ENCODE peak calls at places on chromosomes 6 and 20, in nine cellular contexts. One of them, this sample, is unnamed.

GRCh38 chr6:170031096-170031471 is 259.8 kb downstream of the DLL1 start:
- DNase-seq in DMS79 treated with DMSO at 0.1 percent for 48 hours: no peak
- DNase-seq in fibroblast of pulmonary artery: no peak
- DNase-seq in activated naive CD4-positive, alpha-beta T cell treated with anti-CD3 and anti-CD28 coated beads, Interleukin-2, amount 10 ng/mL, durations not matched to agents 7 days and 5 days: no peak
- DNase-seq in NCI-H748 treated with DMSO at 0.1 percent for 48 hours: peak
- DNase-seq in NT2/D1: no peak
- DNase-seq in AG08396: peak
- DNase-seq in mesothelial cell of epicardium: peak
- DNase-seq in psoas muscle: no peak
- DNase-seq in this sample: peak

GRCh38 chr20:43209831-43210230 is 20.1 kb upstream of the PTPRT start:
- DNase-seq in mesothelial cell of epicardium: no peak
- DNase-seq in AG08396: no peak
- DNase-seq in NCI-H748 treated with DMSO at 0.1 percent for 48 hours: no peak
- DNase-seq in psoas muscle: no peak
- DNase-seq in activated naive CD4-positive, alpha-beta T cell treated with anti-CD3 and anti-CD28 coated beads, Interleukin-2, amount 10 ng/mL, durations not matched to agents 7 days and 5 days: no peak
- DNase-seq in NT2/D1: no peak
- DNase-seq in fibroblast of pulmonary artery: no peak
- DNase-seq in DMS79 treated with DMSO at 0.1 percent for 48 hours: no peak
- DNase-seq in this sample: no peak

GRCh38 chr20:13231031-13231752 is 10.1 kb downstream of the ISM1 start:
- DNase-seq in fibroblast of pulmonary artery: no peak
- DNase-seq in activated naive CD4-positive, alpha-beta T cell treated with anti-CD3 and anti-CD28 coated beads, Interleukin-2, amount 10 ng/mL, durations not matched to agents 7 days and 5 days: peak
- DNase-seq in AG08396: peak
- DNase-seq in psoas muscle: no peak
- DNase-seq in DMS79 treated with DMSO at 0.1 percent for 48 hours: no peak
- DNase-seq in mesothelial cell of epicardium: no peak
- DNase-seq in NT2/D1: no peak
- DNase-seq in NCI-H748 treated with DMSO at 0.1 percent for 48 hours: peak
- DNase-seq in this sample: no peak

GRCh38 chr6:131946992-131947955 is 3.9 kb downstream of the CCN2 start:
- DNase-seq in NCI-H748 treated with DMSO at 0.1 percent for 48 hours: no peak
- DNase-seq in NT2/D1: no peak
- DNase-seq in mesothelial cell of epicardium: no peak
- DNase-seq in AG08396: no peak
- DNase-seq in psoas muscle: no peak
- DNase-seq in activated naive CD4-positive, alpha-beta T cell treated with anti-CD3 and anti-CD28 coated beads, Interleukin-2, amount 10 ng/mL, durations not matched to agents 7 days and 5 days: no peak
- DNase-seq in DMS79 treated with DMSO at 0.1 percent for 48 hours: no peak
- DNase-seq in fibroblast of pulmonary artery: peak
- DNase-seq in this sample: no peak

GRCh38 chr6:35496851-35497570 is at the start of gene TEAD3:
- DNase-seq in NT2/D1: peak
- DNase-seq in NCI-H748 treated with DMSO at 0.1 percent for 48 hours: no peak
- DNase-seq in psoas muscle: peak
- DNase-seq in DMS79 treated with DMSO at 0.1 percent for 48 hours: no peak
- DNase-seq in mesothelial cell of epicardium: peak
- DNase-seq in fibroblast of pulmonary artery: peak
- DNase-seq in activated naive CD4-positive, alpha-beta T cell treated with anti-CD3 and anti-CD28 coated beads, Interleukin-2, amount 10 ng/mL, durations not matched to agents 7 days and 5 days: peak
- DNase-seq in AG08396: peak
- DNase-seq in this sample: peak

GRCh38 chr6:150735340-150735851 is 130.1 kb upstream of the MTHFD1L start:
- DNase-seq in psoas muscle: no peak
- DNase-seq in activated naive CD4-positive, alpha-beta T cell treated with anti-CD3 and anti-CD28 coated beads, Interleukin-2, amount 10 ng/mL, durations not matched to agents 7 days and 5 days: no peak
- DNase-seq in DMS79 treated with DMSO at 0.1 percent for 48 hours: no peak
- DNase-seq in NT2/D1: no peak
- DNase-seq in fibroblast of pulmonary artery: no peak
- DNase-seq in NCI-H748 treated with DMSO at 0.1 percent for 48 hours: no peak
- DNase-seq in mesothelial cell of epicardium: no peak
- DNase-seq in AG08396: no peak
- DNase-seq in this sample: no peak

GRCh38 chr6:73121421-73121993 is 103.8 kb downstream of the KHDC1L start:
- DNase-seq in fibroblast of pulmonary artery: peak
- DNase-seq in mesothelial cell of epicardium: no peak
- DNase-seq in NCI-H748 treated with DMSO at 0.1 percent for 48 hours: no peak
- DNase-seq in psoas muscle: no peak
- DNase-seq in NT2/D1: no peak
- DNase-seq in AG08396: peak
- DNase-seq in activated naive CD4-positive, alpha-beta T cell treated with anti-CD3 and anti-CD28 coated beads, Interleukin-2, amount 10 ng/mL, durations not matched to agents 7 days and 5 days: no peak
- DNase-seq in DMS79 treated with DMSO at 0.1 percent for 48 hours: no peak
- DNase-seq in this sample: no peak

GRCh38 chr20:8095648-8096572 is 36.2 kb upstream of the PLCB1 start:
- DNase-seq in psoas muscle: no peak
- DNase-seq in AG08396: no peak
- DNase-seq in activated naive CD4-positive, alpha-beta T cell treated with anti-CD3 and anti-CD28 coated beads, Interleukin-2, amount 10 ng/mL, durations not matched to agents 7 days and 5 days: no peak
- DNase-seq in fibroblast of pulmonary artery: peak
- DNase-seq in NCI-H748 treated with DMSO at 0.1 percent for 48 hours: no peak
- DNase-seq in mesothelial cell of epicardium: no peak
- DNase-seq in DMS79 treated with DMSO at 0.1 percent for 48 hours: no peak
- DNase-seq in NT2/D1: no peak
- DNase-seq in this sample: no peak

GRCh38 chr6:81808834-81809598 is 56.5 kb upstream of the TENT5A start:
- DNase-seq in AG08396: no peak
- DNase-seq in NCI-H748 treated with DMSO at 0.1 percent for 48 hours: no peak
- DNase-seq in mesothelial cell of epicardium: no peak
- DNase-seq in activated naive CD4-positive, alpha-beta T cell treated with anti-CD3 and anti-CD28 coated beads, Interleukin-2, amount 10 ng/mL, durations not matched to agents 7 days and 5 days: no peak
- DNase-seq in NT2/D1: no peak
- DNase-seq in fibroblast of pulmonary artery: peak
- DNase-seq in DMS79 treated with DMSO at 0.1 percent for 48 hours: no peak
- DNase-seq in psoas muscle: no peak
- DNase-seq in this sample: no peak

GRCh38 chr20:17902531-17903083 is 66.0 kb downstream of the SNX5 start:
- DNase-seq in psoas muscle: no peak
- DNase-seq in mesothelial cell of epicardium: no peak
- DNase-seq in DMS79 treated with DMSO at 0.1 percent for 48 hours: no peak
- DNase-seq in activated naive CD4-positive, alpha-beta T cell treated with anti-CD3 and anti-CD28 coated beads, Interleukin-2, amount 10 ng/mL, durations not matched to agents 7 days and 5 days: no peak
- DNase-seq in NT2/D1: no peak
- DNase-seq in NCI-H748 treated with DMSO at 0.1 percent for 48 hours: no peak
- DNase-seq in AG08396: no peak
- DNase-seq in fibroblast of pulmonary artery: no peak
- DNase-seq in this sample: no peak

GRCh38 chr6:1614448-1614766 is 4.7 kb downstream of the FOXC1 start:
- DNase-seq in AG08396: no peak
- DNase-seq in DMS79 treated with DMSO at 0.1 percent for 48 hours: no peak
- DNase-seq in activated naive CD4-positive, alpha-beta T cell treated with anti-CD3 and anti-CD28 coated beads, Interleukin-2, amount 10 ng/mL, durations not matched to agents 7 days and 5 days: no peak
- DNase-seq in fibroblast of pulmonary artery: no peak
- DNase-seq in mesothelial cell of epicardium: no peak
- DNase-seq in NCI-H748 treated with DMSO at 0.1 percent for 48 hours: no peak
- DNase-seq in psoas muscle: no peak
- DNase-seq in NT2/D1: no peak
- DNase-seq in this sample: no peak

GRCh38 chr20:35776513-35777101 is 4.8 kb downstream of the PHF20 start:
- DNase-seq in mesothelial cell of epicardium: peak
- DNase-seq in fibroblast of pulmonary artery: peak
- DNase-seq in DMS79 treated with DMSO at 0.1 percent for 48 hours: no peak
- DNase-seq in activated naive CD4-positive, alpha-beta T cell treated with anti-CD3 and anti-CD28 coated beads, Interleukin-2, amount 10 ng/mL, durations not matched to agents 7 days and 5 days: no peak
- DNase-seq in NT2/D1: no peak
- DNase-seq in NCI-H748 treated with DMSO at 0.1 percent for 48 hours: no peak
- DNase-seq in AG08396: peak
- DNase-seq in psoas muscle: peak
- DNase-seq in this sample: peak

GRCh38 chr6:113411006-113411405 is 446.1 kb upstream of the MARCKS start:
- DNase-seq in NCI-H748 treated with DMSO at 0.1 percent for 48 hours: no peak
- DNase-seq in fibroblast of pulmonary artery: no peak
- DNase-seq in activated naive CD4-positive, alpha-beta T cell treated with anti-CD3 and anti-CD28 coated beads, Interleukin-2, amount 10 ng/mL, durations not matched to agents 7 days and 5 days: no peak
- DNase-seq in DMS79 treated with DMSO at 0.1 percent for 48 hours: no peak
- DNase-seq in NT2/D1: no peak
- DNase-seq in mesothelial cell of epicardium: no peak
- DNase-seq in psoas muscle: no peak
- DNase-seq in AG08396: no peak
- DNase-seq in this sample: no peak

GRCh38 chr6:113847435-113847834 is 9.7 kb upstream of the MARCKS start:
- DNase-seq in NCI-H748 treated with DMSO at 0.1 percent for 48 hours: no peak
- DNase-seq in DMS79 treated with DMSO at 0.1 percent for 48 hours: no peak
- DNase-seq in activated naive CD4-positive, alpha-beta T cell treated with anti-CD3 and anti-CD28 coated beads, Interleukin-2, amount 10 ng/mL, durations not matched to agents 7 days and 5 days: no peak
- DNase-seq in NT2/D1: no peak
- DNase-seq in fibroblast of pulmonary artery: no peak
- DNase-seq in mesothelial cell of epicardium: no peak
- DNase-seq in psoas muscle: no peak
- DNase-seq in AG08396: no peak
- DNase-seq in this sample: no peak

GRCh38 chr20:31537859-31538245 is 23.6 kb downstream of the HM13 start:
- DNase-seq in NT2/D1: no peak
- DNase-seq in NCI-H748 treated with DMSO at 0.1 percent for 48 hours: no peak
- DNase-seq in DMS79 treated with DMSO at 0.1 percent for 48 hours: no peak
- DNase-seq in psoas muscle: no peak
- DNase-seq in mesothelial cell of epicardium: no peak
- DNase-seq in fibroblast of pulmonary artery: no peak
- DNase-seq in AG08396: no peak
- DNase-seq in activated naive CD4-positive, alpha-beta T cell treated with anti-CD3 and anti-CD28 coated beads, Interleukin-2, amount 10 ng/mL, durations not matched to agents 7 days and 5 days: no peak
- DNase-seq in this sample: no peak

GRCh38 chr6:95169790-95170189 is 407.5 kb upstream of the MANEA start:
- DNase-seq in mesothelial cell of epicardium: no peak
- DNase-seq in psoas muscle: no peak
- DNase-seq in AG08396: no peak
- DNase-seq in DMS79 treated with DMSO at 0.1 percent for 48 hours: no peak
- DNase-seq in NT2/D1: no peak
- DNase-seq in fibroblast of pulmonary artery: no peak
- DNase-seq in NCI-H748 treated with DMSO at 0.1 percent for 48 hours: no peak
- DNase-seq in activated naive CD4-positive, alpha-beta T cell treated with anti-CD3 and anti-CD28 coated beads, Interleukin-2, amount 10 ng/mL, durations not matched to agents 7 days and 5 days: no peak
- DNase-seq in this sample: no peak

GRCh38 chr6:138953451-138953850 is 34.6 kb downstream of the REPS1 start:
- DNase-seq in fibroblast of pulmonary artery: no peak
- DNase-seq in mesothelial cell of epicardium: no peak
- DNase-seq in psoas muscle: no peak
- DNase-seq in activated naive CD4-positive, alpha-beta T cell treated with anti-CD3 and anti-CD28 coated beads, Interleukin-2, amount 10 ng/mL, durations not matched to agents 7 days and 5 days: no peak
- DNase-seq in NCI-H748 treated with DMSO at 0.1 percent for 48 hours: no peak
- DNase-seq in DMS79 treated with DMSO at 0.1 percent for 48 hours: no peak
- DNase-seq in NT2/D1: no peak
- DNase-seq in AG08396: no peak
- DNase-seq in this sample: no peak

GRCh38 chr20:18314786-18315406 is 26.6 kb downstream of the ZNF133 start:
- DNase-seq in AG08396: peak
- DNase-seq in mesothelial cell of epicardium: no peak
- DNase-seq in activated naive CD4-positive, alpha-beta T cell treated with anti-CD3 and anti-CD28 coated beads, Interleukin-2, amount 10 ng/mL, durations not matched to agents 7 days and 5 days: no peak
- DNase-seq in NT2/D1: no peak
- DNase-seq in DMS79 treated with DMSO at 0.1 percent for 48 hours: no peak
- DNase-seq in NCI-H748 treated with DMSO at 0.1 percent for 48 hours: no peak
- DNase-seq in psoas muscle: no peak
- DNase-seq in fibroblast of pulmonary artery: peak
- DNase-seq in this sample: no peak

GRCh38 chr6:146741609-146742008 is 142.8 kb downstream of the ADGB start:
- DNase-seq in activated naive CD4-positive, alpha-beta T cell treated with anti-CD3 and anti-CD28 coated beads, Interleukin-2, amount 10 ng/mL, durations not matched to agents 7 days and 5 days: no peak
- DNase-seq in NCI-H748 treated with DMSO at 0.1 percent for 48 hours: no peak
- DNase-seq in AG08396: no peak
- DNase-seq in fibroblast of pulmonary artery: peak
- DNase-seq in mesothelial cell of epicardium: no peak
- DNase-seq in psoas muscle: no peak
- DNase-seq in NT2/D1: no peak
- DNase-seq in DMS79 treated with DMSO at 0.1 percent for 48 hours: no peak
- DNase-seq in this sample: no peak

GRCh38 chr6:44061375-44062104 is 65.7 kb downstream of the MRPL14 start:
- DNase-seq in AG08396: peak
- DNase-seq in NCI-H748 treated with DMSO at 0.1 percent for 48 hours: no peak
- DNase-seq in fibroblast of pulmonary artery: peak
- DNase-seq in activated naive CD4-positive, alpha-beta T cell treated with anti-CD3 and anti-CD28 coated beads, Interleukin-2, amount 10 ng/mL, durations not matched to agents 7 days and 5 days: no peak
- DNase-seq in DMS79 treated with DMSO at 0.1 percent for 48 hours: no peak
- DNase-seq in mesothelial cell of epicardium: no peak
- DNase-seq in NT2/D1: no peak
- DNase-seq in psoas muscle: no peak
- DNase-seq in this sample: no peak

GRCh38 chr6:169253341-169253740 is 305 bp downstream of the THBS2 start:
- DNase-seq in fibroblast of pulmonary artery: peak
- DNase-seq in DMS79 treated with DMSO at 0.1 percent for 48 hours: no peak
- DNase-seq in NCI-H748 treated with DMSO at 0.1 percent for 48 hours: no peak
- DNase-seq in mesothelial cell of epicardium: no peak
- DNase-seq in AG08396: no peak
- DNase-seq in NT2/D1: no peak
- DNase-seq in activated naive CD4-positive, alpha-beta T cell treated with anti-CD3 and anti-CD28 coated beads, Interleukin-2, amount 10 ng/mL, durations not matched to agents 7 days and 5 days: no peak
- DNase-seq in psoas muscle: no peak
- DNase-seq in this sample: no peak

GRCh38 chr6:81761197-81761596 is 8.7 kb upstream of the TENT5A start:
- DNase-seq in NCI-H748 treated with DMSO at 0.1 percent for 48 hours: no peak
- DNase-seq in DMS79 treated with DMSO at 0.1 percent for 48 hours: no peak
- DNase-seq in mesothelial cell of epicardium: no peak
- DNase-seq in NT2/D1: no peak
- DNase-seq in AG08396: peak
- DNase-seq in psoas muscle: no peak
- DNase-seq in fibroblast of pulmonary artery: peak
- DNase-seq in activated naive CD4-positive, alpha-beta T cell treated with anti-CD3 and anti-CD28 coated beads, Interleukin-2, amount 10 ng/mL, durations not matched to agents 7 days and 5 days: no peak
- DNase-seq in this sample: no peak

GRCh38 chr20:61297981-61298380 is 45.9 kb downstream of the CDH4 start:
- DNase-seq in DMS79 treated with DMSO at 0.1 percent for 48 hours: no peak
- DNase-seq in fibroblast of pulmonary artery: no peak
- DNase-seq in activated naive CD4-positive, alpha-beta T cell treated with anti-CD3 and anti-CD28 coated beads, Interleukin-2, amount 10 ng/mL, durations not matched to agents 7 days and 5 days: no peak
- DNase-seq in AG08396: peak
- DNase-seq in NCI-H748 treated with DMSO at 0.1 percent for 48 hours: no peak
- DNase-seq in NT2/D1: no peak
- DNase-seq in mesothelial cell of epicardium: no peak
- DNase-seq in psoas muscle: no peak
- DNase-seq in this sample: no peak

GRCh38 chr6:52546192-52546591 is 30.7 kb downstream of the TRAM2 start:
- DNase-seq in psoas muscle: no peak
- DNase-seq in AG08396: no peak
- DNase-seq in activated naive CD4-positive, alpha-beta T cell treated with anti-CD3 and anti-CD28 coated beads, Interleukin-2, amount 10 ng/mL, durations not matched to agents 7 days and 5 days: no peak
- DNase-seq in mesothelial cell of epicardium: no peak
- DNase-seq in DMS79 treated with DMSO at 0.1 percent for 48 hours: no peak
- DNase-seq in NCI-H748 treated with DMSO at 0.1 percent for 48 hours: no peak
- DNase-seq in fibroblast of pulmonary artery: no peak
- DNase-seq in NT2/D1: no peak
- DNase-seq in this sample: no peak

GRCh38 chr6:149020319-149020718 is 273.5 kb downstream of the UST start:
- DNase-seq in activated naive CD4-positive, alpha-beta T cell treated with anti-CD3 and anti-CD28 coated beads, Interleukin-2, amount 10 ng/mL, durations not matched to agents 7 days and 5 days: no peak
- DNase-seq in NT2/D1: no peak
- DNase-seq in NCI-H748 treated with DMSO at 0.1 percent for 48 hours: no peak
- DNase-seq in mesothelial cell of epicardium: no peak
- DNase-seq in AG08396: no peak
- DNase-seq in psoas muscle: no peak
- DNase-seq in fibroblast of pulmonary artery: no peak
- DNase-seq in DMS79 treated with DMSO at 0.1 percent for 48 hours: no peak
- DNase-seq in this sample: no peak

This sample was measured in breast epithelium.